ENCODE peak calls at places on chromosomes 2 and 18, in eight cellular contexts. F, M, G, A, X, J, P and S are unnamed samples.

GRCh38 chr2:51335072-51336058 is 303.4 kb upstream of the NRXN1 start:
- DNase-seq in F (no peak), G (no peak), A (no peak), X (no peak), M (no peak), J (no peak), P (no peak), S (no peak)

GRCh38 chr2:7748717-7749415 is 831.7 kb downstream of the RNF144A start:
- DNase-seq in P (peak; percentile 83), X (no peak), M (no peak), A (peak; percentile 88), J (no peak), F (no peak), G (no peak), S (peak; percentile 87)

GRCh38 chr2:100756704-100757103 is 63.2 kb upstream of the NPAS2 start:
- DNase-seq in X (no peak), F (no peak), A (no peak), G (no peak), J (no peak), P (no peak), M (no peak), S (no peak)

GRCh38 chr2:179268277-179268935 is 3.8 kb upstream of the SESTD1 start:
- DNase-seq in M (no peak), J (no peak), G (peak; percentile 68), P (peak; percentile 69), A (peak; percentile 92), F (no peak), X (no peak), S (peak; percentile 71)

GRCh38 chr18:9809686-9810085 is 76.1 kb upstream of the TXNDC2 start:
- DNase-seq in X (no peak), J (no peak), G (no peak), P (no peak), A (no peak), F (no peak), M (no peak), S (no peak)

GRCh38 chr2:203782262-203782976 is 76.0 kb downstream of the CD28 start:
- DNase-seq in A (peak; percentile 94), X (no peak), M (peak; percentile 60), J (peak; percentile 43), P (no peak), G (peak; percentile 65), F (peak; percentile 73), S (peak; percentile 91)

GRCh38 chr18:52046842-52047241 is 293.2 kb upstream of the DCC start:
- DNase-seq in F (no peak), P (no peak), G (no peak), X (no peak), M (no peak), A (no peak), J (no peak), S (no peak)

GRCh38 chr2:14583802-14584201 is 48.7 kb upstream of the LRATD1 start:
- DNase-seq in P (no peak), F (no peak), G (no peak), J (no peak), X (no peak), A (no peak), M (no peak), S (no peak)

GRCh38 chr2:143085125-143085784 is 44.0 kb upstream of the ARHGAP15 start:
- DNase-seq in A (no peak), F (no peak), P (no peak), M (no peak), X (no peak), G (no peak), J (no peak), S (no peak)

GRCh38 chr2:70991742-70992141 is 2.9 kb downstream of the TEX261 start:
- DNase-seq in J (no peak), F (no peak), M (no peak), X (no peak), A (no peak), G (peak; percentile 14), P (no peak), S (no peak)

GRCh38 chr2:189552991-189553404 is 27.6 kb downstream of the SLC40A1 start:
- DNase-seq in A (peak; percentile 57), J (no peak), G (no peak), F (no peak), P (no peak), M (no peak), X (no peak), S (no peak)

GRCh38 chr2:172395503-172395902 is 31.9 kb upstream of the ITGA6 start:
- DNase-seq in J (peak; percentile 35), X (no peak), G (no peak), P (no peak), F (no peak), A (no peak), M (no peak), S (no peak)

GRCh38 chr18:79797518-79798345 is at the start of gene KCNG2:
- DNase-seq in M (peak; percentile 14), J (peak; percentile 39), X (peak; percentile 68), G (peak; percentile 37), P (no peak), F (no peak), A (no peak), S (no peak)

DNA sequence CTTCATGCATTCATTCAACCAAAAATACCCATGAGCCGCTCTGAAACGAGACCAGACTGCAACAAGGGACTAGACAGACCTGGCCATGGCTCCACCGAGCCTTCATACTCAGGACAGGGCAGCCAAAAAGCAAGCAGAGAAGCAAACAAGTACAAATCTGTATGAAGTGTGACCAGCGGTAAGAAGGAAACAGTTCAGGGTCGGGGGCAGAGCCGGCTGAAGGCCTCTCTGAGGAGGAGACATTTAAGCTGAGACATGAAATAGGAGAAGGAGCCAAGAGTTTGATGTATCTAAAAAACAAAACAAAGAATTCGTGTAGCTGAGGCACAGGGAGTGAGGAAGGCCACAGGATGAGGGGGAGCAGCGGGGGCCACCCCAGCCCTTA is 21.3 kb upstream of the SLC66A3 start:
- DNase-seq in M (no peak), X (no peak), F (no peak), J (no peak), P (no peak), A (no peak), G (no peak), S (no peak)
- H3K4me3 ChIP-seq in M (no peak overlapping the region), X (peak overlapping the region; percentile 76), F (no peak overlapping the region), J (no peak overlapping the region), P (peak overlapping the region; percentile 73), A (no peak overlapping the region), G (no peak overlapping the region), S (no peak overlapping the region)

GRCh38 chr18:13147146-13147545 is 71.4 kb upstream of the LDLRAD4 start:
- DNase-seq in X (no peak), P (no peak), G (no peak), J (no peak), A (no peak), F (no peak), M (no peak), S (no peak)
- H3K36me3 ChIP-seq in X (no peaks in the 10 kb centered on the region), P (no peaks in the 10 kb centered on the region), G (no peaks in the 10 kb centered on the region), J (no peaks in the 10 kb centered on the region), A (no peaks in the 10 kb centered on the region), F (no peaks in the 10 kb centered on the region), M (no peaks in the 10 kb centered on the region), S (no peaks in the 10 kb centered on the region)

GRCh38 chr2:218892693-218893348 is 12.2 kb downstream of the WNT10A start:
- DNase-seq in P (no peak), A (peak; percentile 53), M (peak; percentile 81), G (peak; percentile 75), F (peak; percentile 95), X (peak; percentile 95), J (peak; percentile 56), S (peak; percentile 71)
- H3K4me3 ChIP-seq in P (peak overlapping the region; percentile 64), A (peak overlapping the region; percentile 36), M (no peak overlapping the region), G (no peak overlapping the region), F (peak overlapping the region; percentile 69), X (no peak overlapping the region), J (peak overlapping the region; percentile 22), S (peak overlapping the region; percentile 25)

GRCh38 chr18:2588666-2589344 is 17.4 kb downstream of the NDC80 start:
- DNase-seq in G (no peak), M (no peak), F (no peak), P (no peak), X (no peak), A (no peak), J (no peak), S (no peak)

GRCh38 chr18:2590303-2590702 is 18.9 kb downstream of the NDC80 start:
- DNase-seq in X (no peak), P (no peak), J (no peak), M (no peak), G (no peak), A (no peak), F (no peak), S (no peak)

GRCh38 chr18:2589345-2590060 is 18.1 kb downstream of the NDC80 start:
- DNase-seq in X (no peak), F (no peak), G (no peak), J (no peak), P (no peak), A (peak; percentile 88), M (no peak), S (no peak)

GRCh38 chr18:2587788-2588187 is 16.4 kb downstream of the NDC80 start:
- DNase-seq in P (no peak), J (no peak), A (no peak), X (no peak), G (no peak), F (no peak), M (no peak), S (no peak)
- H3K36me3 ChIP-seq in P (no peaks in the 10 kb centered on the region), J (no peaks in the 10 kb centered on the region), A (peaks cover 34% of the 10 kb centered on the region), X (no peaks in the 10 kb centered on the region), G (no peaks in the 10 kb centered on the region), F (peaks cover 95% of the 10 kb centered on the region), M (no peaks in the 10 kb centered on the region), S (peaks cover 77% of the 10 kb centered on the region)